ENCODE peak calls at places on chromosome 7, in five cellular contexts. H is adipocyte, S is fibroblast of lung, L is H9, F is endodermal cell. Q is an unnamed sample.

GRCh38 chr7:142485617-142486226 is 227.9 kb upstream of the PRSS58 start:
- DNase-seq in H (no peak), F (peak), S (no peak), L (peak), Q (no peak)

GRCh38 chr7:134669845-134670373 is 23.3 kb downstream of the BPGM start:
- DNase-seq in S (peak), F (no peak), L (no peak), H (peak), Q (peak)

GRCh38 chr7:26704786-26705185 is 159.6 kb downstream of the SKAP2 start:
- DNase-seq in S (peak), L (no peak), H (peak), F (no peak), Q (peak)

GRCh38 chr7:116259821-116260440 is 49.6 kb downstream of the TES start:
- DNase-seq in L (no peak), F (no peak), H (peak), S (peak), Q (peak)

GRCh38 chr7:149285581-149285975 is 23.6 kb downstream of the ZNF783 start:
- DNase-seq in L (no peak), H (peak), F (peak), S (peak), Q (peak)

GRCh38 chr7:43108255-43109011 is 4.0 kb upstream of the HECW1 start:
- DNase-seq in L (peak), S (peak), F (peak), H (peak), Q (peak)

GRCh38 chr7:4681922-4682620 is at the start of gene FOXK1:
- DNase-seq in S (peak), H (peak), L (peak), F (peak), Q (peak)

GRCh38 chr7:140546947-140547346 is 67.6 kb upstream of the MKRN1 start:
- DNase-seq in H (no peak), S (no peak), L (no peak), F (no peak), Q (no peak)

GRCh38 chr7:135248546-135248945 is 14.9 kb downstream of the STRA8 start:
- DNase-seq in S (no peak), F (no peak), H (no peak), L (peak), Q (no peak)

GRCh38 chr7:124387056-124387455 is 354.2 kb upstream of the TMEM229A start:
- DNase-seq in L (no peak), F (no peak), H (no peak), S (no peak), Q (no peak)

GRCh38 chr7:32846630-32847225 is 44.8 kb downstream of the KBTBD2 start:
- DNase-seq in H (peak), L (peak), F (peak), S (peak), Q (peak)

GRCh38 chr7:85004402-85004801 is 182.5 kb downstream of the SEMA3D start:
- DNase-seq in H (no peak), S (no peak), F (no peak), L (no peak), Q (peak)

GRCh38 chr7:140681766-140682165 is 9.0 kb downstream of the ADCK2 start:
- DNase-seq in S (no peak), F (no peak), H (no peak), L (no peak), Q (no peak)

GRCh38 chr7:98877146-98877545 is 1.2 kb upstream of the TRRAP start:
- DNase-seq in L (no peak), H (no peak), S (no peak), F (no peak), Q (no peak)

GRCh38 chr7:54419209-54419608 is 123.0 kb upstream of the VSTM2A start:
- DNase-seq in L (peak), F (peak), S (no peak), H (no peak), Q (no peak)

GRCh38 chr7:158495780-158496179 is 91.8 kb downstream of the PTPRN2 start:
- DNase-seq in S (no peak), H (peak), L (peak), F (peak), Q (no peak)

GRCh38 chr7:131219277-131220041 is 108.2 kb upstream of the MKLN1 start:
- DNase-seq in H (no peak), F (peak), L (peak), S (no peak), Q (no peak)

GRCh38 chr7:92799446-92800211 is 36.7 kb downstream of the CDK6 start:
- DNase-seq in L (no peak), F (no peak), H (no peak), S (no peak), Q (no peak)

GRCh38 chr7:38451840-38452239 is 178.4 kb upstream of the TARP start:
- DNase-seq in S (peak), L (no peak), F (no peak), H (peak), Q (peak)

GRCh38 chr7:102279537-102280400 is 6.9 kb upstream of the SH2B2 start:
- DNase-seq in F (peak), H (peak), S (peak), L (peak), Q (peak)

GRCh38 chr7:157441023-157441399 is 104.2 kb downstream of the DNAJB6 start:
- DNase-seq in H (no peak), F (no peak), L (no peak), S (no peak), Q (no peak)

GRCh38 chr7:158065340-158065739 is 522.3 kb downstream of the PTPRN2 start:
- DNase-seq in L (no peak), H (no peak), S (no peak), F (no peak), Q (no peak)

GRCh38 chr7:143374556-143374955 is 6.6 kb upstream of the ZYX start:
- DNase-seq in F (peak), S (no peak), H (no peak), L (no peak), Q (no peak)

GRCh38 chr7:77455334-77455733 is 39.2 kb upstream of the GSAP start:
- DNase-seq in H (peak), L (no peak), S (peak), F (no peak), Q (peak)

GRCh38 chr7:130791746-130792145 is 57.7 kb upstream of the KLF14 start:
- DNase-seq in F (no peak), S (no peak), H (no peak), L (no peak), Q (no peak)

GRCh38 chr7:158391141-158391540 is 196.5 kb downstream of the PTPRN2 start:
- DNase-seq in F (no peak), L (no peak), S (no peak), H (no peak), Q (no peak)

GRCh38 chr7:25454562-25455031 is 226.3 kb upstream of the NPVF start:
- DNase-seq in L (no peak), S (no peak), H (no peak), F (no peak), Q (no peak)

GRCh38 chr7:81469299-81470083 is 300.4 kb downstream of the HGF start:
- DNase-seq in F (no peak), S (no peak), L (no peak), H (no peak), Q (no peak)
- H3K9ac ChIP-seq in F (no peak), S (no peak), L (no peak), H (peak), Q (no peak)

GRCh38 chr7:15462721-15463389 is 99.0 kb downstream of the AGMO start:
- DNase-seq in F (no peak), H (peak), L (no peak), S (peak), Q (peak)
- H3K9ac ChIP-seq in F (no peak), H (peak), L (no peak), S (no peak), Q (no peak)

GRCh38 chr7:29988391-29989256 is 977 bp downstream of the SCRN1 start:
- DNase-seq in H (peak), F (peak), L (peak), S (peak), Q (peak)
- H3K9ac ChIP-seq in H (peak), F (peak), L (peak), S (peak), Q (peak)

DNA sequence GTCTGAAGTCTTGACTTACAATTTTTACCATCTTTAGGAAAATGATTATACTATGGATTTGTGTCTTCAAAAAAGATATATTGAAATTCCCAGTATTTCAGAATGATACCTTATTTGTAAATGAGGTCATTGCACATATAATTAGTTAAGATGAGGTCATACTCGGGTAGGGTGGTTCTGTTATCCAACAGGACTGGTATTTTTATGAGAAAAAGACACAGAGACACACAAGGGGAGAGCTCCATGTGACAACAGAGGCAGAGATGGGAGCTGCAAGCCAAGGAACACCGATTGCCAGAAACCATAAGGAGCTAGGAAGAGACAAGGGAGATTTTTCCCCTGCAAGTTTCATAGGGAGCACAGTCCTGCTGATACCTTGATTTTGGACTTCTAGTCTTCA is 356.9 kb downstream of the ARL4A start:
- DNase-seq in H (no peak), F (no peak), S (no peak), L (no peak), Q (no peak)
- H3K9ac ChIP-seq in H (no peak), F (no peak), S (no peak), L (no peak), Q (no peak)

DNA sequence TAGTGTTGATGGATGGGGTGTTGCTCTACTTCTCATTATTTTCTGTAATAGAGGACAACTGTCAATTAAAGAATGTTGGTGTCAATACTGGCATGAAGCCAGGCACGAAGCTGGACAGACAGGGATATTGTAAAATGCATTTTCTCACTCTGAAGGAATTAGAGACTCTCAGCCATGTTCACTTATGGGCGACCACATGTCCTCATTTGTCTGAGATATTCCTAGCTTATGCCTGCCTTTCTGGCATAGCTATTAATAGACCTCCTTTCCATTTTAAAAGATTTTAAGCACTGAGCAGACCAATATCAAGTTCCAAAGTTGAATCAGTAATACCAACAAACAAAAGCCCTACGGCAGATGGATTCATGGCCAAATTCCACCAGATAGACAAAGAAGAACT is 589.9 kb downstream of the GRM8 start:
- DNase-seq in F (no peak), H (no peak), L (no peak), S (no peak), Q (no peak)
- H3K9ac ChIP-seq in F (no peak), H (no peak), L (no peak), S (no peak), Q (no peak)

GRCh38 chr7:150377116-150377979 is 1.8 kb upstream of the ZNF775 start:
- DNase-seq in H (no peak), L (no peak), S (no peak), F (no peak), Q (no peak)
- H3K9ac ChIP-seq in H (no peak), L (no peak), S (no peak), F (no peak), Q (no peak)

GRCh38 chr7:24301703-24302102 is 17.7 kb downstream of the NPY start:
- DNase-seq in S (no peak), F (no peak), L (no peak), H (no peak), Q (no peak)

GRCh38 chr7:24299192-24299591 is 15.2 kb downstream of the NPY start:
- DNase-seq in F (no peak), S (no peak), L (no peak), H (no peak), Q (no peak)

GRCh38 chr7:24307294-24307693 is 23.3 kb downstream of the NPY start:
- DNase-seq in F (no peak), L (no peak), S (no peak), H (no peak), Q (no peak)

GRCh38 chr7:24304494-24305095 is 20.6 kb downstream of the NPY start:
- DNase-seq in L (no peak), F (no peak), H (no peak), S (no peak), Q (no peak)
- H3K9ac ChIP-seq in L (no peak), F (no peak), H (no peak), S (no peak), Q (no peak)

DNA sequence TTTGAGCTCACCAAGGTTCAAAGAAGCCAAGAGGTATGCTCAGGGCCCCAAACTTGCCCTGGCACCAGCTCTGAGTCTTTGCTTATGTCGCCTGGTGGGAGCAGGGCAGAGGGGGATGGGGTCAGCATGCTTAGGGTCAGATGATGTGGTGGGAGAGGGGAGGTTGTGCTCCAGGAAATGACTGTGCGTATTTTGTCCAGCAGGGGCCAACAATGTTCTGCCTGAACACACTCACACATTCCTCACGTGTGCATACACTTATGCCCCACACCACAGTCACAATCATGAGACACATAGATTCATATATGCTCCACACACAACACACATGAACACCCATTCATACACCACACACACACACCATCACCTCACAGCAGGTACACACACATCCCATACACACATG is 4.4 kb upstream of the RAMP3 start:
- DNase-seq in S (no peak), L (no peak), F (peak), H (no peak), Q (peak)
- H3K9ac ChIP-seq in S (no peak), L (no peak), F (no peak), H (no peak), Q (no peak)

GRCh38 chr7:100100420-100101015 is 679 bp downstream of the MCM7 start:
- DNase-seq in S (peak), L (peak), H (peak), F (peak), Q (peak)
- H3K9ac ChIP-seq in S (peak), L (peak), H (peak), F (peak), Q (peak)

GRCh38 chr7:129010075-129010474 is 44.8 kb downstream of the TNPO3 start:
- DNase-seq in H (no peak), F (no peak), S (no peak), L (no peak), Q (no peak)
- H3K9ac ChIP-seq in H (no peak), F (no peak), S (no peak), L (no peak), Q (no peak)

Q was measured in IMR-90.